ENCODE peak calls at places on chromosomes 5 and 9, in four cellular contexts. O is NCI-H146; H is stimulated activated CD8-positive, alpha-beta memory T cell treated with anti-CD3 and anti-CD28 coated beads, Interleukin-7, amount 100 ng/mL, for 1 hour; B is esophagus squamous epithelium. V is an unnamed sample.

GRCh38 chr5:36944607-36945225 is 68.1 kb downstream of the NIPBL start:
- DNase-seq in O (peak), H (no peak), B (no peak), V (no peak)

GRCh38 chr5:17428176-17428800 is 69.7 kb upstream of the TAF11L2 start:
- DNase-seq in O (no peak), H (no peak), B (no peak), V (no peak)

GRCh38 chr5:180313677-180314076 is 21.8 kb upstream of the MAPK9 start:
- DNase-seq in O (peak), H (no peak), B (no peak), V (peak)

GRCh38 chr5:149915392-149916260 is 29.0 kb downstream of the PDE6A start:
- DNase-seq in O (no peak), H (no peak), B (no peak), V (no peak)

GRCh38 chr5:105849701-105850100 is 1821.0 kb downstream of the EFNA5 start:
- DNase-seq in O (no peak), H (no peak), B (no peak), V (no peak)

GRCh38 chr9:82404484-82405280 is 416.1 kb downstream of the SPATA31D1 start:
- DNase-seq in O (no peak), H (no peak), B (no peak), V (no peak)

GRCh38 chr5:178762391-178762790 is 31.9 kb upstream of the ZNF354A start:
- DNase-seq in O (no peak), H (no peak), B (no peak), V (no peak)

GRCh38 chr5:100575815-100576214 is 40.6 kb downstream of the FAM174A start:
- DNase-seq in O (no peak), H (no peak), B (no peak), V (no peak)

GRCh38 chr9:100322954-100323536 is 29.7 kb downstream of the TEX10 start:
- DNase-seq in O (peak), H (no peak), B (no peak), V (no peak)

GRCh38 chr9:4987996-4988421 is 2.9 kb downstream of the JAK2 start:
- DNase-seq in O (peak), H (no peak), B (no peak), V (peak)

GRCh38 chr5:61412344-61412743 is 80.3 kb downstream of the ZSWIM6 start:
- DNase-seq in O (no peak), H (no peak), B (no peak), V (no peak)

V was measured in hypothalamus.